ENCODE peak calls at places on chromosomes 6 and 20, in nine cellular contexts. A is BJ, X is aorta, O is bronchial epithelial cell, W is cardiac muscle cell, M is small intestine, H is Caco-2, R is WERI-Rb-1, Y is brain microvascular endothelial cell. U is an unnamed sample.

GRCh38 chr6:54020311-54020710 is 90.9 kb upstream of the MLIP start:
- DNase-seq in A (peak; percentile 15), X (no peak), O (peak; percentile 19), W (no peak), M (peak; percentile 80), H (no peak), R (no peak), Y (no peak), U (peak; percentile 12)

GRCh38 chr6:106199331-106199730 is 113.2 kb downstream of the PRDM1 start:
- DNase-seq in A (no peak), X (no peak), O (no peak), W (no peak), M (no peak), H (no peak), R (no peak), Y (no peak), U (no peak)

GRCh38 chr6:39228111-39228971 is 934 bp downstream of the KCNK5 start:
- DNase-seq in A (no peak), X (peak; percentile 70), O (no peak), W (no peak), M (peak; percentile 45), H (no peak), R (no peak), Y (no peak), U (no peak)

GRCh38 chr6:160102956-160103824 is 18.4 kb upstream of the SLC22A1 start:
- DNase-seq in A (no peak), X (no peak), O (peak; percentile 22), W (peak; percentile 37), M (peak; percentile 40), H (no peak), R (peak; percentile 24), Y (peak; percentile 33), U (peak; percentile 78)

GRCh38 chr20:35568645-35569044 is 26.8 kb downstream of the ERGIC3 start:
- DNase-seq in A (no peak), X (peak; percentile 5), O (peak; percentile 20), W (no peak), M (peak; percentile 45), H (peak; percentile 81), R (peak; percentile 29), Y (no peak), U (peak; percentile 42)

GRCh38 chr6:35218021-35218420 is 4.3 kb downstream of the SCUBE3 start:
- DNase-seq in A (no peak), X (no peak), O (peak; percentile 46), W (peak; percentile 47), M (no peak), H (no peak), R (no peak), Y (no peak), U (peak; percentile 30)

GRCh38 chr20:17860306-17861197 is 108.0 kb downstream of the SNX5 start:
- DNase-seq in A (no peak), X (no peak), O (no peak), W (no peak), M (no peak), H (no peak), R (no peak), Y (no peak), U (no peak)

GRCh38 chr6:45491874-45492273 is 114.1 kb upstream of the SUPT3H start:
- DNase-seq in A (no peak), X (no peak), O (no peak), W (no peak), M (no peak), H (no peak), R (peak; percentile 23), Y (no peak), U (no peak)

GRCh38 chr20:47857994-47858557 is 72.8 kb upstream of the SULF2 start:
- DNase-seq in A (no peak), X (peak; percentile 82), O (peak; percentile 50), W (peak; percentile 47), M (no peak), H (no peak), R (no peak), Y (no peak), U (peak; percentile 49)

GRCh38 chr6:111710911-111711310 is 105.2 kb upstream of the TRAF3IP2 start:
- DNase-seq in A (no peak), X (no peak), O (no peak), W (no peak), M (no peak), H (no peak), R (no peak), Y (no peak), U (no peak)

GRCh38 chr6:124233221-124233620 is 429.6 kb downstream of the NKAIN2 start:
- DNase-seq in A (no peak), X (no peak), O (no peak), W (no peak), M (no peak), H (no peak), R (no peak), Y (no peak), U (no peak)

GRCh38 chr20:17859616-17860232 is 108.9 kb downstream of the SNX5 start:
- DNase-seq in A (no peak), X (no peak), O (no peak), W (no peak), M (no peak), H (no peak), R (no peak), Y (no peak), U (no peak)

GRCh38 chr6:7899046-7899888 is 11.3 kb downstream of the TXNDC5 start:
- DNase-seq in A (no peak), X (no peak), O (no peak), W (no peak), M (peak; percentile 55), H (peak; percentile 44), R (peak; percentile 38), Y (no peak), U (no peak)

GRCh38 chr6:151254451-151255081 is 14.8 kb downstream of the AKAP12 start:
- DNase-seq in A (no peak), X (no peak), O (peak; percentile 38), W (peak; percentile 75), M (no peak), H (no peak), R (no peak), Y (peak; percentile 59), U (no peak)

DNA sequence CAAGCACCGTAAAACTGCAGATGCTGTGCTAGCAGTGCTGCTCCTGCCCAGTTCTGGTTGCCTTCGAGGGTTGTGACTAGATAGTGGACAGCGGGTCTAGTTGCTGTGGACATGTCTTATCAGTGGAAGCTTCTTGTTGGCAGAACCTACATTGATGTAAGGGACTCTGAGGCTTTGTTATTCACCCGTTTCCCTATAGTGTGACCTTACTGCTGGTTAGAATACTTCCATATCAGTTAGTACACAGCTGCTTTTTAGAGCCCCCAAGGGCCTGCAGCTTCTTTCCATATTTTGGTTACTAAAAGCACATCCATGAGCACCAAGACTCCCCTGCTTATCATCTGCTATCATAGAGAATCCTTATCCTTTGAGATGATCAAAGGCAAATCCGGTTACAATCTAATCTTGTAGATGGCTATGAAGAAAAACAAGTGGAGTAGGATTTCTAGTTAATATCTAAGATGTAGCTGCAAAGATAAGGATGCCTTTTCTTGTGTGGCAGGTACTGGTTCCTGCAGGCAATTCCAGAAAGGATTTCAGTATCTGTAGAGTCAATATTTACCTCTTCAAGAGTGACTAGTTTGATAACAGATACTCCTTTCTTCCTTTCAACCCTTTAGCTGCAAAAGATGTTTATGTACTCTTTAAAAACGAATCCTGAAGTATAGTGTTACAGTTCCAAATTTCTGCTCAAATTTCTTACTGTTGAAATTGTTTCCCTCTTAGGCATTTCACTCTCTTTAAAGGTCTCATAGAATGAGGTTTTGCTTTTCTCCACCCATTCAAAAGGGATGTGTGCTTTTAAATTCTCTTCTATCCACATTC is 163.6 kb downstream of the JARID2 start:
- DNase-seq in A (no peak), X (no peak), O (no peak), W (no peak), M (no peak), H (peak; percentile 85), R (no peak), Y (no peak), U (no peak)
- H3K4me3 ChIP-seq in A (no peak overlapping the region), X (no peak overlapping the region), O (no peak overlapping the region), W (no peak overlapping the region), M (no peak overlapping the region), H (no peak overlapping the region), R (no peak overlapping the region), Y (no peak overlapping the region), U (no peak overlapping the region)

GRCh38 chr6:136282906-136283305 is 6.7 kb downstream of the BCLAF1 start:
- DNase-seq in A (no peak), X (no peak), O (no peak), W (no peak), M (no peak), H (no peak), R (no peak), Y (no peak), U (no peak)

GRCh38 chr6:136284909-136285308 is 4.7 kb downstream of the BCLAF1 start:
- DNase-seq in A (no peak), X (no peak), O (peak; percentile 63), W (peak; percentile 50), M (no peak), H (no peak), R (no peak), Y (no peak), U (no peak)

GRCh38 chr6:136280032-136280609 is 9.5 kb downstream of the BCLAF1 start:
- DNase-seq in A (no peak), X (no peak), O (no peak), W (no peak), M (no peak), H (no peak), R (no peak), Y (no peak), U (no peak)
- H3K36me3 ChIP-seq in A (no peaks in the 10 kb centered on the region), X (no peaks in the 10 kb centered on the region), O (peaks cover 4% of the 10 kb centered on the region), W (peaks cover 47% of the 10 kb centered on the region), M (peaks cover 2% of the 10 kb centered on the region), H (no peaks in the 10 kb centered on the region), R (peaks cover 56% of the 10 kb centered on the region), Y (peaks cover 35% of the 10 kb centered on the region), U (peaks cover 63% of the 10 kb centered on the region)

DNA sequence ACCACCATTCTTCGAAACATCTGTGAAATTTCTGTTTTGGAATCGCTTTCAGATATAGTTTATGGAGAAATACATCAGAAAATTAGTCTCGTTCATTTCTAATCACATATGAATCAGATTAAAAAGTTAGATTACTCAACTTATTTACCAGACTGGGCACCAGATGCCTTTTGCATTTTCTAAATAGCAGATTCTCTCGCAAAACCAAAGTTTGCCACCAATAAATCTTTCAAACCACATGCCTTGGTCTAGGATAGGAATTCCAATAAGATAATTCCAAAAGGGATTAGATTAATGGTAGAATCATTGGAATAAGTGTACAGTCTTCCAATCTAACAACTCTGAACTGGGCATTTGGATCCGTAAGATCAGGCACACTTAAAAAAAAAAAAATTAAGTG is 160.4 kb upstream of the TAB2 start:
- DNase-seq in A (no peak), X (no peak), O (no peak), W (no peak), M (no peak), H (no peak), R (no peak), Y (no peak), U (no peak)
- H3K4me3 ChIP-seq in A (no peak overlapping the region), X (no peak overlapping the region), O (no peak overlapping the region), W (no peak overlapping the region), M (no peak overlapping the region), H (no peak overlapping the region), R (no peak overlapping the region), Y (no peak overlapping the region), U (no peak overlapping the region)

DNA sequence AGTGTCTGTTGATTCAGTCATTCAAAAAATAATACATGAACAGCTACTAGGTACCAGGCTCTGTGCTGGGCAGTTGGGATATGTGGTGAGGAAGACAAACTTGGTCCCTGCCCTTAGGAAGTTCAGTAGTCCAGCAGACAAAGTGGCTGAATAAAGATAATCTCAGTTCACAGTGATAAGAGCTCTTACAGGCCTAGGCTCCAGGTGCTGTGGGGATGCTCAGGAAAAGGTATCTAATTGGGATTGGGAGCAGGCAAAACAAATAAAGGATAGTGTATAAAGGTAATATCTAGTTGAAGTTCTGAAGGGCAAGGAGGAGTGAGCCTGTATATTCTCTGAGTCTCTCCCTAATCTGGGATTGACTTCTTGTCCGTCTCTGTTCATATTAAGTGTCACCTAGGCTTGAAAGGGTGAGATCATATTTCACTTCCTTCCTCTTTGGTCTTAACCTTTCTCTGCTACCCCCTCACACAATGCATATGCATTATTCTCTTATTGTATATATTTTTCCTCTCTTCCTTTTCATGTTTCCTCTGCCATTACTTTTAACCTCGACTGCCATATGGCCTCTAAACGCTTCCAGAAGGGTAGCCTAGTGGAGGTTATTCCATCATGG is 13.5 kb downstream of the PTPN1 start:
- DNase-seq in A (no peak), X (no peak), O (no peak), W (no peak), M (peak; percentile 34), H (no peak), R (no peak), Y (no peak), U (no peak)
- H3K36me3 ChIP-seq in A (no peaks in the 10 kb centered on the region), X (no peaks in the 10 kb centered on the region), O (no peaks in the 10 kb centered on the region), W (no peaks in the 10 kb centered on the region), M (no peaks in the 10 kb centered on the region), H (no peaks in the 10 kb centered on the region), R (peaks cover 3% of the 10 kb centered on the region), Y (peaks cover 4% of the 10 kb centered on the region), U (peaks cover 10% of the 10 kb centered on the region)